ENCODE peak calls at places on chromosomes 4 and X, in eight cellular contexts. Z is uterus; B is NCI-H2029; M is activated CD4-positive, alpha-beta T cell treated with anti-CD3 and anti-CD28 coated beads, Interleukin-2, amount 50 U/mL, for 4 hours; E is NCI-H748 treated with DMSO at 0.1 percent for 48 hours; D is CD8-positive, alpha-beta memory T cell; L is stimulated activated CD8-positive, alpha-beta memory T cell treated with anti-CD3 and anti-CD28 coated beads, Interleukin-15, amount 100 ng/mL, for 4 hours; J is AG08395. X is an unnamed sample.

GRCh38 chr4:71907782-71908181 is 123.9 kb upstream of the GC start:
- DNase-seq in D (no peak), L (no peak), J (no peak), Z (no peak), E (no peak), M (no peak), B (no peak), X (no peak)

GRCh38 chr4:106369456-106370060 is 980 bp upstream of the GIMD1 start:
- DNase-seq in Z (no peak), L (no peak), M (no peak), E (no peak), B (no peak), D (peak), J (peak), X (no peak)

GRCh38 chrX:150429577-150429976 is 66.5 kb downstream of the MAMLD1 start:
- DNase-seq in J (no peak), B (no peak), D (no peak), M (no peak), E (no peak), Z (no peak), L (no peak), X (no peak)

GRCh38 chr4:107854326-107855030 is 29.7 kb downstream of the SGMS2 start:
- DNase-seq in D (no peak), L (no peak), E (no peak), M (no peak), J (peak), Z (peak), B (no peak), X (no peak)

GRCh38 chr4:73419106-73420038 is 15.3 kb downstream of the ALB start:
- DNase-seq in Z (no peak), B (no peak), M (no peak), L (no peak), E (no peak), J (no peak), D (no peak), X (no peak)

GRCh38 chrX:90883479-90883878 is 551.2 kb upstream of the PABPC5 start:
- DNase-seq in M (no peak), L (no peak), Z (no peak), B (no peak), D (no peak), J (no peak), E (no peak), X (no peak)

GRCh38 chr4:81715335-81715734 is 243.6 kb upstream of the RASGEF1B start:
- DNase-seq in J (no peak), E (peak), L (no peak), D (no peak), B (no peak), Z (no peak), M (no peak), X (no peak)

GRCh38 chr4:80101768-80102116 is 28.7 kb upstream of the ANTXR2 start:
- DNase-seq in L (no peak), J (no peak), M (no peak), E (no peak), D (no peak), B (no peak), Z (no peak), X (no peak)

GRCh38 chrX:17923546-17923945 is 62.4 kb upstream of the RAI2 start:
- DNase-seq in E (no peak), B (no peak), J (no peak), M (no peak), Z (no peak), D (no peak), L (no peak), X (no peak)

GRCh38 chr4:121256346-121256745 is 92.2 kb upstream of the TNIP3 start:
- DNase-seq in D (peak), L (peak), J (peak), B (no peak), E (no peak), Z (no peak), M (peak), X (no peak)

GRCh38 chrX:136336623-136337022 is 35.9 kb downstream of the ADGRG4 start:
- DNase-seq in M (no peak), L (no peak), D (no peak), B (no peak), Z (no peak), J (no peak), E (no peak), X (no peak)

GRCh38 chrX:32896132-32896531 is 315.2 kb downstream of the DMD start:
- DNase-seq in D (no peak), B (no peak), Z (no peak), M (no peak), L (no peak), J (no peak), E (no peak), X (no peak)

GRCh38 chrX:107596651-107597050 is 31.7 kb upstream of the PRPS1 start:
- DNase-seq in D (no peak), L (no peak), B (no peak), M (no peak), J (no peak), Z (no peak), E (no peak), X (no peak)

GRCh38 chr4:98092833-98093439 is 50.3 kb downstream of the STPG2 start:
- DNase-seq in M (no peak), E (no peak), B (no peak), L (no peak), Z (no peak), D (no peak), J (no peak), X (no peak)

GRCh38 chr4:104063341-104063740 is 343.6 kb upstream of the TACR3 start:
- DNase-seq in D (no peak), L (no peak), M (no peak), J (no peak), B (no peak), E (no peak), Z (no peak), X (no peak)

GRCh38 chr4:92198711-92199110 is 105.1 kb upstream of the GRID2 start:
- DNase-seq in E (no peak), M (no peak), L (no peak), D (no peak), J (no peak), Z (no peak), B (no peak), X (no peak)

GRCh38 chr4:14668296-14668695 is 334.0 kb upstream of the CPEB2 start:
- DNase-seq in L (no peak), M (no peak), B (no peak), Z (no peak), D (no peak), J (no peak), E (no peak), X (no peak)

GRCh38 chrX:45001038-45001437 is 128.1 kb downstream of the KDM6A start:
- DNase-seq in Z (no peak), J (no peak), B (no peak), D (no peak), E (no peak), L (no peak), M (no peak), X (no peak)

GRCh38 chr4:47686294-47686872 is 151.5 kb downstream of the CORIN start:
- DNase-seq in Z (peak), L (peak), B (no peak), J (peak), E (no peak), M (peak), D (peak), X (peak)

GRCh38 chrX:119427024-119427794 is 28.1 kb downstream of the SLC25A43 start:
- DNase-seq in B (no peak), J (peak), E (no peak), Z (no peak), L (no peak), D (peak), M (no peak), X (peak)

GRCh38 chr4:112509243-112510190 is 6.5 kb downstream of the NEUROG2 start:
- DNase-seq in E (peak), M (no peak), L (no peak), Z (no peak), D (no peak), B (no peak), J (no peak), X (no peak)

GRCh38 chr4:102593147-102593546 is 92.0 kb downstream of the NFKB1 start:
- DNase-seq in E (no peak), L (no peak), Z (no peak), J (no peak), B (no peak), M (no peak), D (no peak), X (no peak)

GRCh38 chr4:797066-797465 is 28.9 kb downstream of the CPLX1 start:
- DNase-seq in B (no peak), Z (no peak), L (no peak), E (no peak), J (no peak), D (no peak), M (no peak), X (no peak)

GRCh38 chr4:181162266-181163063 is 1080.7 kb upstream of the TENM3 start:
- DNase-seq in L (no peak), D (no peak), B (no peak), E (no peak), Z (no peak), J (no peak), M (no peak), X (no peak)

GRCh38 chr4:148288448-148288847 is 153.8 kb downstream of the NR3C2 start:
- DNase-seq in D (no peak), Z (no peak), J (no peak), B (no peak), E (no peak), M (no peak), L (no peak), X (peak)

GRCh38 chrX:69501433-69501832 is 2.7 kb upstream of the NALF2 start:
- DNase-seq in M (no peak), J (no peak), D (no peak), B (no peak), Z (no peak), L (no peak), E (no peak), X (peak)

GRCh38 chr4:128718793-128719192 is 90.7 kb upstream of the JADE1 start:
- DNase-seq in E (no peak), Z (no peak), B (no peak), J (peak), M (no peak), D (no peak), L (no peak), X (no peak)

GRCh38 chrX:120308959-120309872 is 2.0 kb downstream of the TMEM255A start:
- DNase-seq in E (peak), D (peak), J (peak), M (peak), Z (peak), B (peak), L (peak), X (peak)

GRCh38 chrX:74535633-74536141 is 78.7 kb downstream of the RLIM start:
- DNase-seq in D (peak), M (peak), B (no peak), Z (peak), J (peak), L (peak), E (peak), X (peak)

GRCh38 chr4:32847466-32847865 is 2127.3 kb downstream of the PCDH7 start:
- DNase-seq in Z (no peak), B (no peak), D (no peak), M (no peak), J (no peak), E (no peak), L (no peak), X (no peak)

GRCh38 chrX:136318895-136319597 is 18.3 kb downstream of the ADGRG4 start:
- DNase-seq in E (peak), B (no peak), L (no peak), J (no peak), M (no peak), Z (no peak), D (no peak), X (no peak)

GRCh38 chr4:68817386-68817785 is 1.6 kb downstream of the UGT2B10 start:
- DNase-seq in B (no peak), Z (no peak), D (no peak), M (no peak), J (no peak), L (no peak), E (no peak), X (no peak)

GRCh38 chrX:7191681-7192110 is 43.7 kb upstream of the PUDP start:
- DNase-seq in D (no peak), B (no peak), Z (no peak), M (no peak), J (no peak), L (no peak), E (no peak), X (no peak)

GRCh38 chr4:13860126-13860525 is 232.6 kb upstream of the BOD1L1 start:
- DNase-seq in Z (no peak), J (no peak), B (no peak), M (no peak), E (no peak), L (no peak), D (no peak), X (no peak)

X was measured in heart right ventricle.